ENCODE peak calls at places on chromosomes 13 and 19, in eight cellular contexts. W is smooth muscle cell of the brain vasculature, D is epithelial cell of esophagus, F is head of caudate nucleus, Q is tibial artery, H is iris pigment epithelial cell, Z is NCI-H460, I is GM23248. M is an unnamed sample.

GRCh38 chr13:51681037-51681678 is 96.9 kb downstream of the WDFY2 start:
- DNase-seq in W (peak), D (peak), F (no peak), Q (no peak), H (peak), Z (peak), I (peak), M (peak)

GRCh38 chr19:16203256-16204004 is 5.7 kb downstream of the AP1M1 start:
- DNase-seq in W (no peak), D (no peak), F (no peak), Q (no peak), H (no peak), Z (no peak), I (no peak), M (no peak)

GRCh38 chr13:65656740-65657329 is 1573.3 kb downstream of the PCDH9 start:
- DNase-seq in W (no peak), D (peak), F (no peak), Q (no peak), H (peak), Z (peak), I (peak), M (no peak)

GRCh38 chr19:32676186-32676894 is 692 bp downstream of the RGS9BP start:
- DNase-seq in W (no peak), D (peak), F (no peak), Q (no peak), H (peak), Z (no peak), I (peak), M (no peak)

GRCh38 chr19:44653977-44654784 is 10.5 kb downstream of the PVR start:
- DNase-seq in W (no peak), D (peak), F (peak), Q (peak), H (peak), Z (peak), I (peak), M (peak)

GRCh38 chr13:23755040-23755439 is 134.2 kb downstream of the MIPEP start:
- DNase-seq in W (no peak), D (no peak), F (no peak), Q (no peak), H (no peak), Z (no peak), I (no peak), M (no peak)

GRCh38 chr13:108728370-108728769 is 99.0 kb downstream of the MYO16 start:
- DNase-seq in W (no peak), D (no peak), F (no peak), Q (no peak), H (no peak), Z (peak), I (no peak), M (no peak)

GRCh38 chr19:44753932-44754742 is 5.6 kb downstream of the BCL3 start:
- DNase-seq in W (no peak), D (peak), F (no peak), Q (peak), H (peak), Z (peak), I (peak), M (peak)

M was measured in AG20443.